ENCODE peak calls at places on chromosome 12, in five cellular contexts. N, P, L, G and S are unnamed samples.

GRCh38 chr12:74481078-74481477 is 56.6 kb upstream of the ATXN7L3B start:
- DNase-seq in N (no peak), P (no peak), L (no peak), G (no peak), S (no peak)

GRCh38 chr12:121590476-121591143 is 9.8 kb upstream of the KDM2B start:
- DNase-seq in N (no peak), P (no peak), L (no peak), G (no peak), S (peak)

GRCh38 chr12:67681145-67681778 is 32.7 kb downstream of the DYRK2 start:
- DNase-seq in N (no peak), P (no peak), L (no peak), G (no peak), S (no peak)

GRCh38 chr12:52228366-52228765 is 4.7 kb upstream of the KRT7 start:
- DNase-seq in N (no peak), P (no peak), L (no peak), G (no peak), S (no peak)

GRCh38 chr12:3137268-3137761 is 60.1 kb downstream of the TSPAN9 start:
- DNase-seq in N (no peak), P (no peak), L (no peak), G (no peak), S (no peak)

GRCh38 chr12:47616440-47616839 is 89.4 kb downstream of the RPAP3 start:
- DNase-seq in N (no peak), P (no peak), L (no peak), G (no peak), S (no peak)

GRCh38 chr12:56803750-56804149 is 40.6 kb downstream of the HSD17B6 start:
- DNase-seq in N (no peak), P (no peak), L (no peak), G (no peak), S (no peak)

GRCh38 chr12:121023799-121024198 is 7.5 kb upstream of the C12orf43 start:
- DNase-seq in N (no peak), P (no peak), L (no peak), G (no peak), S (no peak)

GRCh38 chr12:70664463-70664862 is 27.2 kb upstream of the PTPRB start:
- DNase-seq in N (no peak), P (peak), L (no peak), G (no peak), S (no peak)

GRCh38 chr12:116089080-116089479 is 188.4 kb downstream of the MED13L start:
- DNase-seq in N (no peak), P (no peak), L (no peak), G (no peak), S (no peak)